ENCODE peak calls at places on chromosomes 4 and X, in nine cellular contexts. One of them, this sample, is unnamed.

GRCh38 chr4:125266901-125267601 is 47.7 kb upstream of the FAT4 start:
- DNase-seq in AG04450: peak
- DNase-seq in Karpas-422: no peak
- DNase-seq in IMR-90: peak
- DNase-seq in GM23338: no peak
- DNase-seq in lung: no peak
- DNase-seq in prostate gland: no peak
- DNase-seq in pancreas: no peak
- DNase-seq in brain microvascular endothelial cell: peak
- DNase-seq in this sample: no peak

GRCh38 chr4:98873059-98873458 is 55.9 kb downstream of the EIF4E start:
- DNase-seq in Karpas-422: no peak
- DNase-seq in pancreas: no peak
- DNase-seq in lung: no peak
- DNase-seq in prostate gland: no peak
- DNase-seq in IMR-90: peak
- DNase-seq in brain microvascular endothelial cell: peak
- DNase-seq in GM23338: no peak
- DNase-seq in AG04450: no peak
- DNase-seq in this sample: no peak

GRCh38 chr4:40185830-40186664 is 10.8 kb upstream of the RHOH start:
- DNase-seq in brain microvascular endothelial cell: no peak
- DNase-seq in IMR-90: peak
- DNase-seq in Karpas-422: peak
- DNase-seq in prostate gland: no peak
- DNase-seq in GM23338: no peak
- DNase-seq in lung: no peak
- DNase-seq in pancreas: no peak
- DNase-seq in AG04450: no peak
- DNase-seq in this sample: no peak

GRCh38 chrX:10187421-10187820 is 30.6 kb downstream of the CLCN4 start:
- DNase-seq in GM23338: no peak
- DNase-seq in brain microvascular endothelial cell: no peak
- DNase-seq in prostate gland: no peak
- DNase-seq in lung: no peak
- DNase-seq in IMR-90: no peak
- DNase-seq in Karpas-422: no peak
- DNase-seq in AG04450: no peak
- DNase-seq in pancreas: no peak
- DNase-seq in this sample: no peak

GRCh38 chr4:98181815-98182214 is 38.5 kb upstream of the STPG2 start:
- DNase-seq in pancreas: no peak
- DNase-seq in Karpas-422: no peak
- DNase-seq in IMR-90: peak
- DNase-seq in GM23338: peak
- DNase-seq in lung: no peak
- DNase-seq in prostate gland: no peak
- DNase-seq in AG04450: no peak
- DNase-seq in brain microvascular endothelial cell: peak
- DNase-seq in this sample: no peak

GRCh38 chr4:129095811-129096454 is at the start of gene C4orf33:
- DNase-seq in brain microvascular endothelial cell: peak
- DNase-seq in IMR-90: peak
- DNase-seq in lung: peak
- DNase-seq in AG04450: peak
- DNase-seq in GM23338: peak
- DNase-seq in Karpas-422: peak
- DNase-seq in prostate gland: peak
- DNase-seq in pancreas: peak
- DNase-seq in this sample: peak

GRCh38 chr4:26082565-26082964 is 168.5 kb downstream of the SMIM20 start:
- DNase-seq in pancreas: no peak
- DNase-seq in lung: no peak
- DNase-seq in brain microvascular endothelial cell: no peak
- DNase-seq in IMR-90: no peak
- DNase-seq in prostate gland: no peak
- DNase-seq in AG04450: no peak
- DNase-seq in GM23338: no peak
- DNase-seq in Karpas-422: no peak
- DNase-seq in this sample: no peak

GRCh38 chrX:9770319-9770718 is 4.7 kb upstream of the GPR143 start:
- DNase-seq in brain microvascular endothelial cell: no peak
- DNase-seq in prostate gland: no peak
- DNase-seq in GM23338: peak
- DNase-seq in Karpas-422: peak
- DNase-seq in AG04450: no peak
- DNase-seq in pancreas: no peak
- DNase-seq in IMR-90: peak
- DNase-seq in lung: no peak
- DNase-seq in this sample: no peak

GRCh38 chr4:145602129-145602760 is 16.9 kb upstream of the MMAA start:
- DNase-seq in brain microvascular endothelial cell: no peak
- DNase-seq in lung: no peak
- DNase-seq in AG04450: no peak
- DNase-seq in IMR-90: peak
- DNase-seq in Karpas-422: no peak
- DNase-seq in GM23338: no peak
- DNase-seq in prostate gland: no peak
- DNase-seq in pancreas: no peak
- DNase-seq in this sample: no peak

GRCh38 chr4:2445571-2445970 is 23.3 kb upstream of the RNF4 start:
- DNase-seq in IMR-90: no peak
- DNase-seq in prostate gland: no peak
- DNase-seq in brain microvascular endothelial cell: no peak
- DNase-seq in GM23338: no peak
- DNase-seq in lung: no peak
- DNase-seq in Karpas-422: no peak
- DNase-seq in AG04450: no peak
- DNase-seq in pancreas: no peak
- DNase-seq in this sample: no peak

GRCh38 chr4:2442175-2442993 is 23.6 kb downstream of the CFAP99 start:
- DNase-seq in prostate gland: no peak
- DNase-seq in brain microvascular endothelial cell: no peak
- DNase-seq in pancreas: no peak
- DNase-seq in AG04450: no peak
- DNase-seq in lung: no peak
- DNase-seq in GM23338: peak
- DNase-seq in Karpas-422: no peak
- DNase-seq in IMR-90: no peak
- DNase-seq in this sample: no peak

GRCh38 chr4:2443061-2443730 is 24.4 kb downstream of the CFAP99 start:
- DNase-seq in AG04450: no peak
- DNase-seq in IMR-90: no peak
- DNase-seq in Karpas-422: no peak
- DNase-seq in brain microvascular endothelial cell: no peak
- DNase-seq in GM23338: no peak
- DNase-seq in prostate gland: no peak
- DNase-seq in pancreas: no peak
- DNase-seq in lung: no peak
- DNase-seq in this sample: no peak

GRCh38 chr4:2445130-2445529 is 23.8 kb upstream of the RNF4 start:
- DNase-seq in GM23338: no peak
- DNase-seq in pancreas: no peak
- DNase-seq in AG04450: no peak
- DNase-seq in Karpas-422: no peak
- DNase-seq in prostate gland: no peak
- DNase-seq in brain microvascular endothelial cell: no peak
- DNase-seq in lung: no peak
- DNase-seq in IMR-90: no peak
- DNase-seq in this sample: no peak

DNA sequence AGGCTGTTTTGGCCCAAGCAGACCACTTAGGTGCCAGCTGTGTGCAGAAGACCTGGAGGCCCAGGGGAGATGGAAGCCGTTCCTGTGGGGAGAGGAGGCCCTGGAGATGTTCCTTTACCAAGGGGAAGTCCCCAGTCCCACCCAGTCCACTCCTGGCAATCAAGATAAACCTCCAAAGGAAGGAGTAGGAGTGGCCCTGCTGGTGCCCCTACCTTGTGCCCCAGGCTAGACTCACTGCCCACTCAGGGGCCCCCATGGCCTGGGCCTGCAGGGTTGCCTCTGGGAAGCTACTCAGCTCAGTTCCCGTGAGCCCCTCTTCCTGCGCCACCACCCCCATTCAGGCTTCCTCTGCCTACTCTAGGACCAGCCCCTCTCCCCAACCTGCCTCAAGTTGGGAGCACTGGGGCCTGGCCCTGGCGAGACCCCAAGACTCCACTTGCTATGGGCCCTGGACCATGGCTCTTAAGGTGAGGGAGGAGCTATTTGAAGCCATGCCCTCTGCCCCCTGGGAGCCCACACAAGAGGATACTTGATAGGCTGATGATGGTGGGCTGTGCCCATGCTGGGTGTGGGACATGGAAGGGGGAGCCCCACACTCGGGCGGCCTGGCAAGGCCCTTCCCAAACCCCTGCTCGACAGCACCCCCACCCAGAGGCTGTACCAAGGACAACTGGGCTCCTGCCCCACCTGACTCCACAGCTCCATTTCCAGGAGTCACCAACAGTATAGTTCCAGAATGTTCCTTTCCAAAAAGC is 24.7 kb upstream of the RNF4 start:
- DNase-seq in AG04450: no peak
- DNase-seq in brain microvascular endothelial cell: no peak
- DNase-seq in IMR-90: no peak
- DNase-seq in GM23338: no peak
- DNase-seq in lung: no peak
- DNase-seq in Karpas-422: no peak
- DNase-seq in prostate gland: no peak
- DNase-seq in pancreas: no peak
- DNase-seq in this sample: no peak
- H3K27ac ChIP-seq in AG04450: no peak
- H3K27ac ChIP-seq in brain microvascular endothelial cell: no peak
- H3K27ac ChIP-seq in IMR-90: no peak
- H3K27ac ChIP-seq in GM23338: no peak
- H3K27ac ChIP-seq in lung: no peak
- H3K27ac ChIP-seq in Karpas-422: no peak
- H3K27ac ChIP-seq in prostate gland: no peak
- H3K27ac ChIP-seq in pancreas: no peak
- H3K27ac ChIP-seq in this sample: no peak

DNA sequence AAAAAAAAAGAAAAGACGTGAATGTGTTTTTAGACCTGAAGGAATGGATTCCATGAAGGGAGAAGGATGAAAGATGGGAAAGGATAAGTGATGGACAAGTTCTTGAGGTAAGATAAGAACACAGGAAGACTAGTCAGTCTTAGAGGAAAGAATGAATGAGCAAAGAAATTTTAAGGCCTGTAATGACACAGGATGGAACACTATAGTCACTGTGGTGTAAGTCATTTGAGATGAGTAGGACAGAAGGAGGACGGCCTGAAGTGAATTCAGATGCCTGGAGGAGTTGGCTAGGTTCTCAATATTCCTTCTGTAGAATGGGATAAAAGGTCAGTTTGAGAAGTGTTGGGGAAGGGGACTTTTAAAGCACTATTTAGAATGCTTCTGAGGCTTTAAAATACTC is 3.8 kb downstream of the MSMO1 start:
- DNase-seq in brain microvascular endothelial cell: no peak
- DNase-seq in Karpas-422: no peak
- DNase-seq in lung: no peak
- DNase-seq in pancreas: no peak
- DNase-seq in AG04450: no peak
- DNase-seq in prostate gland: no peak
- DNase-seq in IMR-90: no peak
- DNase-seq in GM23338: peak
- DNase-seq in this sample: no peak
- H3K27ac ChIP-seq in brain microvascular endothelial cell: no peak
- H3K27ac ChIP-seq in Karpas-422: no peak
- H3K27ac ChIP-seq in lung: no peak
- H3K27ac ChIP-seq in pancreas: no peak
- H3K27ac ChIP-seq in AG04450: no peak
- H3K27ac ChIP-seq in prostate gland: no peak
- H3K27ac ChIP-seq in IMR-90: no peak
- H3K27ac ChIP-seq in GM23338: no peak
- H3K27ac ChIP-seq in this sample: no peak

GRCh38 chrX:46327229-46328081 is 217.8 kb downstream of the ZNF674 start:
- DNase-seq in lung: peak
- DNase-seq in prostate gland: no peak
- DNase-seq in pancreas: peak
- DNase-seq in brain microvascular endothelial cell: peak
- DNase-seq in Karpas-422: no peak
- DNase-seq in GM23338: peak
- DNase-seq in IMR-90: no peak
- DNase-seq in AG04450: no peak
- DNase-seq in this sample: peak

GRCh38 chrX:46330513-46330912 is 214.7 kb downstream of the ZNF674 start:
- DNase-seq in pancreas: no peak
- DNase-seq in brain microvascular endothelial cell: no peak
- DNase-seq in IMR-90: no peak
- DNase-seq in AG04450: no peak
- DNase-seq in lung: no peak
- DNase-seq in GM23338: no peak
- DNase-seq in Karpas-422: no peak
- DNase-seq in prostate gland: no peak
- DNase-seq in this sample: no peak

GRCh38 chrX:46326161-46326560 is 219.1 kb downstream of the ZNF674 start:
- DNase-seq in pancreas: no peak
- DNase-seq in AG04450: no peak
- DNase-seq in lung: no peak
- DNase-seq in prostate gland: no peak
- DNase-seq in IMR-90: peak
- DNase-seq in Karpas-422: no peak
- DNase-seq in brain microvascular endothelial cell: peak
- DNase-seq in GM23338: peak
- DNase-seq in this sample: peak

GRCh38 chrX:46325312-46325877 is 219.8 kb downstream of the ZNF674 start:
- DNase-seq in GM23338: peak
- DNase-seq in lung: peak
- DNase-seq in AG04450: peak
- DNase-seq in IMR-90: peak
- DNase-seq in brain microvascular endothelial cell: peak
- DNase-seq in Karpas-422: no peak
- DNase-seq in prostate gland: no peak
- DNase-seq in pancreas: no peak
- DNase-seq in this sample: peak

DNA sequence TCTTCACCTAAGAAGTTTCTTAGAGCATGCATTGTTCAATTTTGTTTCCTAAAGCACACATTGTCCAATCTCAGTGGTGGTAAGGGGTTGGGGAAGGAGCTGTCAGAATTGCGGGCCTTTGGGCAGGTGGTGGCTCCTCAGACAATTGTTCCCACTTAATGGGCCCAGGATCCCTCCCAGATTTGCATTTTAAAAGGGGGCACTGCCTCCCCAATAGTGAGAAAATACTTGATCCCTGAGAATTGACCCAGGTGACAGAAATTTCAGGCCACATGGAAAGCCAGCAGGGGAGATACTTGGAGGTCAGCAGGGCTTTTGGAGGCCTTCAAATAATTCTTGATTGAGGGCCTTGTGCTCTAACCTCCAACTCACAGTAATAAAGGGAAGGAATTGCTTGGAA is 217.1 kb downstream of the ZNF674 start:
- DNase-seq in AG04450: no peak
- DNase-seq in lung: no peak
- DNase-seq in pancreas: no peak
- DNase-seq in IMR-90: no peak
- DNase-seq in GM23338: peak
- DNase-seq in prostate gland: no peak
- DNase-seq in Karpas-422: no peak
- DNase-seq in brain microvascular endothelial cell: no peak
- DNase-seq in this sample: no peak
- H3K27ac ChIP-seq in AG04450: no peak
- H3K27ac ChIP-seq in lung: no peak
- H3K27ac ChIP-seq in pancreas: peak
- H3K27ac ChIP-seq in IMR-90: no peak
- H3K27ac ChIP-seq in GM23338: peak
- H3K27ac ChIP-seq in prostate gland: no peak
- H3K27ac ChIP-seq in Karpas-422: no peak
- H3K27ac ChIP-seq in brain microvascular endothelial cell: no peak
- H3K27ac ChIP-seq in this sample: peak

GRCh38 chr4:35175487-35175886 is 1068.8 kb downstream of the ARAP2 start:
- DNase-seq in lung: no peak
- DNase-seq in brain microvascular endothelial cell: no peak
- DNase-seq in IMR-90: no peak
- DNase-seq in pancreas: no peak
- DNase-seq in prostate gland: no peak
- DNase-seq in GM23338: no peak
- DNase-seq in AG04450: no peak
- DNase-seq in Karpas-422: no peak
- DNase-seq in this sample: no peak
- H3K27ac ChIP-seq in lung: no peak
- H3K27ac ChIP-seq in brain microvascular endothelial cell: no peak
- H3K27ac ChIP-seq in IMR-90: no peak
- H3K27ac ChIP-seq in pancreas: no peak
- H3K27ac ChIP-seq in prostate gland: no peak
- H3K27ac ChIP-seq in GM23338: no peak
- H3K27ac ChIP-seq in AG04450: no peak
- H3K27ac ChIP-seq in Karpas-422: no peak
- H3K27ac ChIP-seq in this sample: no peak

This sample was measured in SJSA1.